ENCODE peak calls at places on chromosomes 4 and X, in six cellular contexts. D is IMR-90, U is cardiac muscle cell, R is cardiac fibroblast, P is BE2C, S is neural progenitor cell. Q is an unnamed sample.

GRCh38 chr4:26197018-26197779 is 123.6 kb upstream of the RBPJ start:
- DNase-seq in D (peak; percentile 97), P (no peak), S (no peak), U (no peak), R (peak; percentile 98), Q (peak; percentile 55)

GRCh38 chr4:40214038-40214437 is 17.2 kb downstream of the RHOH start:
- DNase-seq in S (no peak), R (no peak), D (no peak), U (no peak), P (no peak), Q (no peak)

GRCh38 chr4:15376594-15376993 is 51.2 kb upstream of the C1QTNF7 start:
- DNase-seq in U (no peak), R (peak; percentile 70), D (peak; percentile 42), S (no peak), P (no peak), Q (peak; percentile 65)

GRCh38 chr4:164765096-164765495 is 11.2 kb downstream of the SMIM31 start:
- DNase-seq in P (no peak), S (no peak), R (no peak), D (no peak), U (no peak), Q (no peak)

GRCh38 chr4:23290656-23291055 is 597.9 kb downstream of the GBA3 start:
- DNase-seq in R (peak; percentile 10), U (no peak), D (no peak), P (no peak), S (no peak), Q (no peak)

GRCh38 chr4:146521543-146522097 is at the start of gene SLC10A7:
- DNase-seq in U (peak; percentile 83), R (peak; percentile 76), P (peak; percentile 83), S (peak; percentile 83), D (peak; percentile 71), Q (peak; percentile 66)

GRCh38 chr4:140309124-140309870 is 64.1 kb upstream of the SCOC start:
- DNase-seq in S (no peak), R (peak; percentile 58), P (no peak), D (peak; percentile 72), U (no peak), Q (peak; percentile 59)

GRCh38 chrX:7076245-7076661 is 71.3 kb upstream of the STS start:
- DNase-seq in S (no peak), P (no peak), R (no peak), U (no peak), D (no peak), Q (no peak)

GRCh38 chr4:65798498-65799127 is 128.3 kb upstream of the EPHA5 start:
- DNase-seq in S (no peak), D (no peak), U (peak; percentile 44), R (no peak), P (no peak), Q (no peak)

GRCh38 chr4:95219109-95219508 is 329.7 kb downstream of the UNC5C start:
- DNase-seq in P (no peak), D (peak; percentile 89), S (no peak), U (no peak), R (peak; percentile 92), Q (no peak)

GRCh38 chr4:153113061-153113837 is 91.0 kb upstream of the TRIM2 start:
- DNase-seq in S (no peak), P (no peak), D (peak; percentile 29), R (peak; percentile 17), U (no peak), Q (no peak)
- H3K4me3 ChIP-seq in S (no peak overlapping the region), P (no peak overlapping the region), D (no peak overlapping the region), R (no peak overlapping the region), U (no peak overlapping the region), Q (no peak overlapping the region)

GRCh38 chr4:133151301-133151680 is 2.2 kb downstream of the PCDH10 start:
- DNase-seq in S (peak; percentile 67), D (no peak), R (no peak), U (peak; percentile 39), P (peak; percentile 70), Q (no peak)

GRCh38 chr4:133152801-133153526 is 3.9 kb downstream of the PCDH10 start:
- DNase-seq in R (no peak), S (peak; percentile 43), D (no peak), P (peak; percentile 8), U (peak; percentile 27), Q (no peak)

GRCh38 chr4:133150643-133151300 is 1.7 kb downstream of the PCDH10 start:
- DNase-seq in D (no peak), S (peak; percentile 55), R (no peak), P (peak; percentile 54), U (peak; percentile 58), Q (no peak)

GRCh38 chr4:133152330-133152791 is 3.3 kb downstream of the PCDH10 start:
- DNase-seq in D (no peak), S (peak; percentile 46), U (peak; percentile 23), R (no peak), P (peak; percentile 32), Q (no peak)

DNA sequence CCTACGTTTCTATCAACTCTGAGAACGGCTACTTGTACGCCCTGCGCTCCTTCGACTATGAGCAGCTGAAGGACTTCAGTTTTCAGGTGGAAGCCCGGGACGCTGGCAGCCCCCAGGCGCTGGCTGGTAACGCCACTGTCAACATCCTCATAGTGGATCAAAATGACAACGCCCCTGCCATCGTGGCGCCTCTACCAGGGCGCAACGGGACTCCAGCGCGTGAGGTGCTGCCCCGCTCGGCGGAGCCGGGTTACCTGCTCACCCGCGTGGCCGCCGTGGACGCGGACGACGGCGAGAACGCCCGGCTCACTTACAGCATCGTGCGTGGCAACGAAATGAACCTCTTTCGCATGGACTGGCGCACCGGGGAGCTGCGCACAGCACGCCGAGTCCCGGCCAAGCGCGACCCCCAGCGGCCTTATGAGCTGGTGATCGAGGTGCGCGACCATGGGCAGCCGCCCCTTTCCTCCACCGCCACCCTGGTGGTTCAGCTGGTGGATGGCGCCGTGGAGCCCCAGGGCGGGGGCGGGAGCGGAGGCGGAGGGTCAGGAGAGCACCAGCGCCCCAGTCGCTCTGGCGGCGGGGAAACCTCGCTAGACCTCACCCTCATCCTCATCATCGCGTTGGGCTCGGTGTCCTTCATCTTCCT is 2.7 kb downstream of the PCDH10 start:
- DNase-seq in S (peak; percentile 74), R (no peak), U (peak; percentile 70), P (peak; percentile 90), D (no peak), Q (no peak)
- H3K4me3 ChIP-seq in S (peak overlapping the region; percentile 57), R (peak overlapping the region; percentile 54), U (peak overlapping the region; percentile 50), P (peak overlapping the region; percentile 94), D (no peak overlapping the region), Q (no peak overlapping the region)

GRCh38 chr4:2689825-2690700 is 66.1 kb downstream of the TNIP2 start:
- DNase-seq in P (no peak), S (no peak), R (peak; percentile 25), U (no peak), D (no peak), Q (peak; percentile 48)
- H3K4me3 ChIP-seq in P (no peak overlapping the region), S (no peak overlapping the region), R (no peak overlapping the region), U (no peak overlapping the region), D (no peak overlapping the region), Q (no peak overlapping the region)

GRCh38 chr4:120263623-120264022 is 197.0 kb upstream of the MAD2L1 start:
- DNase-seq in D (no peak), R (no peak), U (no peak), S (peak; percentile 50), P (no peak), Q (no peak)
- H3K4me3 ChIP-seq in D (no peak overlapping the region), R (no peak overlapping the region), U (no peak overlapping the region), S (no peak overlapping the region), P (no peak overlapping the region), Q (no peak overlapping the region)

GRCh38 chrX:118878977-118879376 is 55.4 kb downstream of the ZCCHC12 start:
- DNase-seq in D (no peak), U (no peak), S (no peak), R (no peak), P (no peak), Q (no peak)

GRCh38 chrX:118883994-118884393 is 60.4 kb downstream of the ZCCHC12 start:
- DNase-seq in S (no peak), U (no peak), P (no peak), R (no peak), D (no peak), Q (no peak)

GRCh38 chrX:118884552-118885138 is 61.0 kb downstream of the ZCCHC12 start:
- DNase-seq in P (no peak), D (no peak), R (no peak), U (no peak), S (no peak), Q (no peak)
- H3K4me3 ChIP-seq in P (peak overlapping the region; percentile 20), D (no peak overlapping the region), R (no peak overlapping the region), U (no peak overlapping the region), S (no peak overlapping the region), Q (no peak overlapping the region)

GRCh38 chr4:48044298-48044697 is 27.7 kb downstream of the NIPAL1 start:
- DNase-seq in D (no peak), U (no peak), S (no peak), R (no peak), P (no peak), Q (no peak)

GRCh38 chr4:48049483-48049882 is 32.9 kb downstream of the NIPAL1 start:
- DNase-seq in S (no peak), U (no peak), P (no peak), D (no peak), R (no peak), Q (no peak)

GRCh38 chr4:48047896-48048295 is 31.3 kb downstream of the NIPAL1 start:
- DNase-seq in S (no peak), R (no peak), U (peak; percentile 65), P (no peak), D (no peak), Q (no peak)

GRCh38 chr4:48046059-48046458 is 29.5 kb downstream of the NIPAL1 start:
- DNase-seq in S (no peak), U (no peak), R (no peak), P (no peak), D (no peak), Q (no peak)

DNA sequence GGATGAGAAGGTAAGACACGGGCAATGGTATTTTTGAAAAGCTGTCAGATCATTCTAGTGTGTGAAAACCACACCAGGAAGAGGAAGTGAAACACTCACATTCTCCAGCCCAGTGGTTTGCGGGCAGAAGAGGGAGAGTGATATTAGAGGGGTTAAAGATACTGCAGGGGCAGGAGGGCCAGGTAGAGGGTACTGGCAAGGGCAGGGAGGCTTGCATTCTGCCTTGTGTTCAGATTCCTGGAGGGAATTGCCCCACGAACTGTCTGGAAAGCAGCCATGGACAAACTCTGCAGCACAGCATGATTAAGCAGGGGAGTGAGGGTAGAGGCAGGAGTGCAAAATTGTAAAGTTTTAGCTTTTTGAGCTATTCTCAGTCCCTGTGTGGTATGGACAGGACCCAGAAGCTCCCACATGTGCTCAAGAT is 30.9 kb downstream of the NIPAL1 start:
- DNase-seq in R (no peak), D (no peak), U (no peak), S (no peak), P (no peak), Q (no peak)
- H3K4me3 ChIP-seq in R (no peak overlapping the region), D (no peak overlapping the region), U (no peak overlapping the region), S (no peak overlapping the region), P (no peak overlapping the region), Q (no peak overlapping the region)

Q was measured in SJSA1.